ENCODE peak calls at places on chromosomes 6 and 20, in ten cellular contexts. A is breast epithelium, H is sigmoid colon, J is K562, X is esophagus muscularis mucosa, Z is GM23338, R is stomach, B is transverse colon, N is endothelial cell of umbilical vein, I is HL-60. E is an unnamed sample.

GRCh38 chr6:11221623-11222384 is 10.7 kb downstream of the NEDD9 start:
- DNase-seq in A (no peak), Z (no peak), R (no peak), J (no peak), X (no peak), H (no peak), N (peak), I (no peak), B (no peak), E (no peak)

GRCh38 chr6:41704656-41705328 is 30.6 kb downstream of the TFEB start:
- DNase-seq in Z (no peak), A (no peak), R (peak), X (no peak), N (no peak), J (no peak), H (no peak), B (peak), I (no peak), E (peak)

GRCh38 chr6:151263967-151264366 is 24.2 kb downstream of the AKAP12 start:
- DNase-seq in R (no peak), A (no peak), J (no peak), B (no peak), N (no peak), I (no peak), Z (peak), H (peak), X (no peak), E (no peak)

GRCh38 chr6:116017546-116018276 is 43.0 kb downstream of the FRK start:
- DNase-seq in B (no peak), I (no peak), X (no peak), H (no peak), R (no peak), J (no peak), N (no peak), Z (no peak), A (no peak), E (no peak)

GRCh38 chr6:161543910-161544309 is 270.0 kb upstream of the AGPAT4 start:
- DNase-seq in H (no peak), I (no peak), N (no peak), X (no peak), J (no peak), A (no peak), B (no peak), Z (no peak), R (no peak), E (no peak)

GRCh38 chr6:124026645-124027044 is 223.0 kb downstream of the NKAIN2 start:
- DNase-seq in H (no peak), B (no peak), X (no peak), I (no peak), J (no peak), R (no peak), A (no peak), N (no peak), Z (no peak), E (no peak)

GRCh38 chr6:43355862-43356590 is 13.4 kb downstream of the ZNF318 start:
- DNase-seq in N (peak), J (peak), I (no peak), X (no peak), B (peak), A (no peak), R (no peak), Z (peak), H (no peak), E (no peak)

GRCh38 chr6:44800171-44800671 is 412.7 kb downstream of the CDC5L start:
- DNase-seq in B (no peak), A (no peak), J (no peak), I (no peak), Z (no peak), H (no peak), R (no peak), N (no peak), X (peak), E (no peak)

GRCh38 chr6:79468116-79468515 is 69.1 kb downstream of the LCA5 start:
- DNase-seq in Z (no peak), X (no peak), B (no peak), A (no peak), H (no peak), J (no peak), N (no peak), R (no peak), I (no peak), E (no peak)

GRCh38 chr20:11432407-11432806 is 485.3 kb upstream of the BTBD3 start:
- DNase-seq in X (no peak), I (no peak), J (no peak), Z (no peak), A (no peak), B (no peak), N (no peak), H (no peak), R (no peak), E (no peak)

GRCh38 chr6:44858998-44859397 is 469.1 kb upstream of the RUNX2 start:
- DNase-seq in H (no peak), J (no peak), B (no peak), X (no peak), R (no peak), Z (peak), N (no peak), I (no peak), A (no peak), E (no peak)

GRCh38 chr6:53999088-53999755 is 112.0 kb upstream of the MLIP start:
- DNase-seq in B (no peak), J (no peak), N (no peak), R (no peak), X (no peak), A (no peak), H (no peak), I (no peak), Z (no peak), E (no peak)

GRCh38 chr20:52031574-52032303 is 159.8 kb downstream of the ZFP64 start:
- DNase-seq in Z (peak), J (no peak), R (no peak), X (no peak), B (peak), I (no peak), N (peak), A (no peak), H (no peak), E (no peak)

GRCh38 chr6:68740828-68741500 is 105.9 kb downstream of the ADGRB3 start:
- DNase-seq in X (no peak), R (no peak), N (no peak), I (no peak), A (no peak), J (peak), Z (no peak), B (no peak), H (no peak), E (no peak)

GRCh38 chr6:19410477-19410876 is 426.7 kb upstream of the ID4 start:
- DNase-seq in N (no peak), H (no peak), X (no peak), J (no peak), B (no peak), I (no peak), R (no peak), A (no peak), Z (no peak), E (no peak)

GRCh38 chr6:29887330-29887818 is 55.0 kb upstream of the HLA-A start:
- DNase-seq in J (no peak), R (peak), I (no peak), Z (peak), N (no peak), B (peak), A (no peak), X (no peak), H (peak), E (peak)

DNA sequence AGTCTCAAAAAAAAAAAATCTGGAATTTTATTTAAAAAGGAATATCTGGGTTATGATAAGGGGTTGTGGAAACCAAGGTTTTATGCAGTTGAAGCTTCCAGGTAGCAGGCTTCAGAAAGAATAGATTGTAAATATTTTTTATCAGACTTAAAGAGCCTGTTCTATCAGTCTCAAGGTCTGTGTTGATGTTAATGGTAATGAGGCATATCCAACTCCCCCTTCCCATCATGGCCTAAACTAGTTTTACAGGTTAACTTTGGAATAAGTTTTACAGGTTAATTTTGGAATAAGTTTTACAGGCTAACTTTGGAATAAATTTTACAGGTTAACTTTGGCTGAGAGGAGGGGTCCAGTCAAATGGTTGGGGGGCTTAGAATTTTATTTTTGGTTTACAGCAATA is 92.4 kb downstream of the CD24 start:
- DNase-seq in H (no peak), I (no peak), N (no peak), R (no peak), Z (no peak), X (no peak), B (no peak), J (no peak), A (no peak), E (no peak)
- TF ChIP-seq POLR2AphosphoS5 in H (no peak), I (no peak), N (no peak), R (no peak), Z (no peak), X (no peak), B (no peak), J (no peak), A (no peak), E (no peak)

GRCh38 chr20:17576215-17576614 is 6.3 kb downstream of the DSTN start:
- DNase-seq in R (no peak), H (no peak), X (no peak), A (no peak), B (no peak), I (no peak), Z (no peak), J (no peak), N (no peak), E (no peak)

GRCh38 chr20:17583126-17583525 is 13.3 kb downstream of the DSTN start:
- DNase-seq in R (no peak), I (no peak), B (no peak), N (no peak), X (no peak), A (no peak), J (no peak), H (no peak), Z (no peak), E (no peak)

GRCh38 chr20:17579369-17580039 is 9.6 kb downstream of the DSTN start:
- DNase-seq in H (no peak), Z (no peak), J (no peak), R (no peak), A (no peak), N (no peak), X (no peak), I (no peak), B (no peak), E (no peak)

GRCh38 chr20:17584684-17585083 is 14.8 kb downstream of the DSTN start:
- DNase-seq in J (no peak), N (no peak), B (no peak), A (no peak), X (no peak), H (no peak), R (no peak), Z (no peak), I (no peak), E (no peak)

DNA sequence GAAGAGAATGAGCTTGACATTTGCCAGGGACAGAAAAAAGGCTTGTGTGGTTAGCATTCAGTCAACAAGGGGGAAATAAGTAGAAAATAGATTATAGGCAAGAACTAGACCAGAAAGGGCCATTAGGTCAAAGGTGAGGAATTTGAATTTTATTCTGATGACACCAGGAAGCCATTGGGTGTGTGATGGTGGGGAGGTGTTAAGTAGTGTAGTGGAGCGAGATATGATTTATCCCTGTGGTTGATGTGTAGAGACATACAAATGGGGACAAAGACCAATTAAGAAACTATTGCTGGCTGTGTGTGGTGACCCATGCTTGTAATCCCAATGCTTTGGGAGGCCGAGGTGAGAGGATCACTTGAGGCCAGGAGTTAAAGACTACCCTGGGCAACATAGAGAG is 11.0 kb downstream of the DSTN start:
- DNase-seq in B (no peak), I (no peak), R (no peak), J (no peak), H (no peak), Z (no peak), A (no peak), N (no peak), X (no peak), E (no peak)
- H3K4me3 ChIP-seq in B (no peak), I (no peak), R (no peak), J (no peak), H (no peak), Z (no peak), A (no peak), N (no peak), X (peak), E (no peak)

DNA sequence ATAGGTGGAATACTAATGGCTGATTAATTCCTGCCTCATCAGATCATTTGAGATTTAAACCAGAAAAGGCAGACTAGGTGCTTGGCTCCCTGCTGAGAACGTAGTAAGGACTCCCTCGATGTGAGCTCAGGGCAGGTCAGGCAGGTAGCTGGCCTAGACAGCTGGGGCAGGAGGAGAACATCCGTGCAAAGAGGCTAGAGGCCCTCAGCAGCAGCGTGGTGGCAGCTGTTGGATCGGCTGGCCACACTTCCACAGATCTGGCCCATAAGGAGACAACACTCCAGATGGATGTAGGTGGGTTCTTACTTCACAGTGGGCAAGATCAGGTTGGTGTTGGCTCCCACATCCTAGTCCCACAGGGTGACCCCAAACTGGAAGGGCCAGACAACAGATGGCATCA is 38.5 kb downstream of the EYA2 start:
- DNase-seq in Z (no peak), N (no peak), X (no peak), J (no peak), R (no peak), H (no peak), A (no peak), B (no peak), I (no peak), E (no peak)
- H3K27ac ChIP-seq in Z (no peak), N (no peak), X (no peak), J (no peak), R (no peak), H (no peak), A (peak), B (no peak), I (no peak), E (no peak)

DNA sequence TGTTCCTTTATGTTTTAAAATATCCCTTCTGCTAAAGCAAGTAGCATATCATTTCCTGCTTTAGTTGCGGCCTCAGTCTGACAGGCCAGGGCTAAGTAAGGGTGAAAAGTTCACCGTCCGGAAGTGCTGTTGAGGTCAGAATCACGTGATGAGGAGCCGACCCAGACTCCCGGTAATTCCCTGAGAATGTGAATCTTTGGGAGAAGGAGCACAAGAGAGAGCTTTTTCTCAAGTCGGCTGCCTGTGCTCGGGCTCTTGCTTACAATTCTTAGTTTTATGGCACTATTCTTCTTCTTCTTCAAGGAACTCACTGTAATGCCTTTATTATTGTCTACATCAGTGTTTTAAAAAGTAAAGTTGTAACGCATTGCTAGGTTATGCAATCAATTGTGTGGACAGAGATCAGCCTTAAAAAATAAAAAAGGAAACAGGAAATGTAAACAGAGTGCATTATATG is 309.3 kb downstream of the PRL start:
- DNase-seq in H (peak), A (peak), N (peak), J (peak), R (peak), X (no peak), B (peak), Z (peak), I (peak), E (no peak)
- TF ChIP-seq POLR2AphosphoS5 in H (peak), A (no peak), N (peak), J (no peak), R (peak), X (peak), B (no peak), Z (no peak), I (no peak), E (no peak)

GRCh38 chr6:142155091-142155490 is 8.0 kb downstream of the VTA1 start:
- DNase-seq in N (peak), R (no peak), H (no peak), Z (no peak), A (no peak), X (no peak), B (no peak), J (no peak), I (no peak), E (no peak)

GRCh38 chr6:142153230-142153629 is 6.2 kb downstream of the VTA1 start:
- DNase-seq in X (no peak), R (no peak), A (no peak), J (no peak), H (no peak), B (no peak), Z (no peak), I (no peak), N (no peak), E (no peak)

GRCh38 chr6:142146828-142147662 is at the start of the genes NMBR and VTA1:
- DNase-seq in I (peak), N (peak), H (peak), B (peak), X (peak), J (peak), R (peak), Z (peak), A (peak), E (peak)

GRCh38 chr6:142155895-142156757 is 9.1 kb downstream of the VTA1 start:
- DNase-seq in R (no peak), I (no peak), Z (peak), H (no peak), A (no peak), J (peak), X (no peak), B (no peak), N (peak), E (no peak)

DNA sequence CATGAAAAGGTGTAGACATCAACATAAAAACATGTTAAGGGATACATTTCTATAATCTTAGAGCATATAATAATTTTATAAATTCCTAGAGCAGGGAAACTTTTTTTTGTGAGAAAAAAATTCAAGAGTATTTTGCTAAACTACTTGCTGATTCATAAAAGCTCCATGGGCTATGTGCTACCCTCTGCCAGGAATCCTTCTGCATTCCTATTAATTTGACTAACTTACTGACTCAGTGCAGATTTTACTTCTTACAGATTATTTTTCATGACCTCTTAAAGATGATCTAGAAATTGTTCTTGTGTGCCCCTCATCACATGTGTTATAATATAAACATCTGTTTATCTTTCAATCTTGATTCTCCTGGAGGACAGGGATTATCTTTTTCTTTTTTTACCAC is 5.7 kb downstream of the VTA1 start:
- DNase-seq in N (peak), A (no peak), B (no peak), J (no peak), H (no peak), X (no peak), Z (no peak), R (no peak), I (no peak), E (no peak)
- H3K4me3 ChIP-seq in N (no peak), A (no peak), B (no peak), J (no peak), H (no peak), X (no peak), Z (no peak), R (no peak), I (no peak), E (no peak)

E was measured in spleen.